ENCODE peak calls at places on chromosomes 1 and 21, in four cellular contexts. I is suprapubic skin, H is choroid plexus epithelial cell, U is GM06990. N is an unnamed sample.

GRCh38 chr1:212244441-212244840 is 40.8 kb upstream of the PPP2R5A start:
- DNase-seq in H (no peak), U (no peak), I (no peak), N (no peak)

GRCh38 chr1:28965271-28965870 is 51.0 kb downstream of the EPB41 start:
- DNase-seq in I (no peak), U (no peak), H (no peak), N (no peak)

GRCh38 chr1:27504588-27505419 is 14.8 kb upstream of the WASF2 start:
- DNase-seq in U (no peak), H (no peak), I (peak), N (no peak)

GRCh38 chr1:19864304-19865160 is 17.7 kb upstream of the OTUD3 start:
- DNase-seq in H (no peak), I (no peak), U (no peak), N (no peak)

GRCh38 chr1:198157241-198157846 is 546 bp downstream of the NEK7 start:
- DNase-seq in I (peak), H (peak), U (peak), N (peak)

GRCh38 chr1:54010415-54011117 is 7.4 kb downstream of the LDLRAD1 start:
- DNase-seq in H (no peak), I (no peak), U (no peak), N (no peak)

GRCh38 chr1:114336360-114336759 is 174.6 kb downstream of the TRIM33 start:
- DNase-seq in I (no peak), H (no peak), U (no peak), N (no peak)

GRCh38 chr1:177905686-177906085 is 64.2 kb downstream of the SEC16B start:
- DNase-seq in H (peak), U (no peak), I (no peak), N (no peak)

GRCh38 chr1:115166531-115167091 is 77.3 kb upstream of the TSPAN2 start:
- DNase-seq in U (no peak), I (no peak), H (peak), N (no peak)

GRCh38 chr1:173433927-173434326 is 43.2 kb upstream of the PRDX6 start:
- DNase-seq in U (no peak), I (no peak), H (no peak), N (no peak)

GRCh38 chr1:106584127-106584526 is 472.3 kb upstream of the PRMT6 start:
- DNase-seq in U (no peak), H (no peak), I (no peak), N (no peak)

GRCh38 chr1:247043406-247043805 is 35.2 kb downstream of the ZNF670 start:
- DNase-seq in I (no peak), U (no peak), H (no peak), N (no peak)

GRCh38 chr1:1169429-1170214 is 4.1 kb upstream of the TTLL10 start:
- DNase-seq in I (no peak), U (peak), H (no peak), N (no peak)

GRCh38 chr1:162548170-162548569 is 13.4 kb upstream of the UAP1 start:
- DNase-seq in I (peak), H (peak), U (no peak), N (no peak)

GRCh38 chr1:49298304-49298703 is 521.6 kb upstream of the BEND5 start:
- DNase-seq in H (peak), U (no peak), I (no peak), N (peak)

GRCh38 chr1:228478912-228479665 is 8.1 kb upstream of the RNF187 start:
- DNase-seq in I (no peak), H (no peak), U (peak), N (no peak)

GRCh38 chr1:37561794-37562132 is 5.0 kb downstream of the DNALI1 start:
- DNase-seq in I (no peak), H (peak), U (no peak), N (no peak)

GRCh38 chr1:66012076-66012769 is 219.5 kb downstream of the PDE4B start:
- DNase-seq in I (no peak), H (no peak), U (no peak), N (no peak)

GRCh38 chr1:234962340-234962989 is 166.2 kb downstream of the TOMM20 start:
- DNase-seq in H (peak), U (peak), I (peak), N (no peak)

GRCh38 chr1:234965128-234965527 is 163.5 kb downstream of the TOMM20 start:
- DNase-seq in U (no peak), I (peak), H (peak), N (no peak)

GRCh38 chr1:234963904-234964702 is 164.5 kb downstream of the TOMM20 start:
- DNase-seq in U (no peak), I (peak), H (no peak), N (no peak)

GRCh38 chr1:234961468-234962339 is 166.9 kb downstream of the TOMM20 start:
- DNase-seq in H (peak), U (no peak), I (peak), N (no peak)

GRCh38 chr1:234963180-234963903 is 165.3 kb downstream of the TOMM20 start:
- DNase-seq in I (peak), H (peak), U (peak), N (no peak)
- TF ChIP-seq CTCF in I (no peak), H (no peak), U (no peak), N (no peak)

DNA sequence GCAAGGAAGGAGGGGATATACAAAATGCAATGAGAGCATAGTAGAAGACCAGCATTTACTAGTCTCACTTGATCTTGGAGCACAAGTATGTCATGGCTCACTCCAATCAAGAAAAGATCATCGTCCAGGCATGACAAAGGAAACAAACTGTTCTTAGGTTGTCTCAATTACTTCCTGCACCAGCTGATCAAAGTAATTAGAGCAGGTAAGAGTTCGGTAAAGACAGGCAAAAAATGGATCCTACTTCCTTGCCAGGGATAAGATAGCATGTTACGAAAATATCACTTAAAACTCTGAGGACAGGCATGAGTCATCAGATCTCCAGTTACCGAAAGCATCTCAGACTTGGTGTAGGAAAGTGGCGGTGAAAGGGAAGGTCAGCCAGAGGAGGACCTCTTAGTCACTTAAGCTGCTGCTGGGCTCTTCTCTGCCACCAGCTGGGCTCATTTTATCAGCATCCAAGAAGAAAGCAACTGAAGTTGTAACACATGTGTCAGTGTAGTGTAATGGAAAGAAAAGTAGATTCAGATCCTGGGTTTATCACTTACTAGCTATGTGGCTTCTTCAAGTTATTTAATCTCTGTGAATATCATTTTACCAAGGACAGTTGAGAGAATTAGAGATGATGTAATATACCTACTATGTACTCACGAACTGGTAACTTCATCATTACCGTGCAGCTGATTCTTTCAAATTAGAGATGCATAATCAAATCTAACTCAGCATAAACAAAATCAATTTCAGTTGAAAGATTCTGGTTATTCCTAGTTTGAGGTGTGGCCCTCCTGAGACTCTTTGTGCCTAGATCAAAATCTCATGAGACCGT is 46.8 kb downstream of the XCL1 start:
- DNase-seq in U (no peak), H (peak), I (no peak), N (no peak)
- TF ChIP-seq CTCF in U (no peak), H (no peak), I (no peak), N (no peak)

DNA sequence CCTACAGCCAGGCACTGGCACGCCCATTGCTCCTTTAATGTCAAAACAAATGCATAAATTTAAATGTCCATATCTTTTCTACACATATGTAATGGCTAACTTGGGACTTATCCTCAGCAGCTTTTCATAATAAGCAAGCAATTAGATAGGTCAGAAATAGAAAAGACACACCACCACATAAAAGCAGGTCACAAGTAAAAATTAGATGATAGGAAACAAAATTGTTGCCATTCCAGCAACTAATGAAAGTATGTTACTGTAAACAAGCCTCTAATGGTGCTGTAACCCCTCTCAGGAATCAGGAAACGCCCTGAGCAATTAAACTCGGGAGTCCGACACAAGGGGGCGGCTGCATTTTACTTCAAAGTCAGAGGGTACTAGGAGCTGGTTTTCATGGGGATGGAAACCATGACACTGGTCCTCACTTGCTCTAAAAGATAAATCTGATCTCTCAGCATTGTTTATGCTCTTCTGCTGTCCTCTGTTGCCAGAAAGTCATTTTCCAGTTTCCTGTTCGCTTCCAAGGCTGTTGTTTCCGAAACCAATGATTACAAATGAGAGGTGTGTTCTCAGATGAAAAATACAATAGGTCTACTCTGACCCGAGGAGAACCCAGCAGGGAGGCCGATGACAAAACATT is 93.4 kb downstream of the TGFBR3 start:
- DNase-seq in H (no peak), I (no peak), U (no peak), N (no peak)
- TF ChIP-seq CTCF in H (peak), I (no peak), U (no peak), N (no peak)

GRCh38 chr1:236774926-236775325 is 20.2 kb upstream of the MTR start:
- DNase-seq in I (no peak), H (peak), U (no peak), N (no peak)
- TF ChIP-seq CTCF in I (no peak), H (peak), U (peak), N (no peak)

GRCh38 chr1:34292472-34292871 is 115.8 kb downstream of the C1orf94 start:
- DNase-seq in I (no peak), H (no peak), U (no peak), N (no peak)
- TF ChIP-seq CTCF in I (no peak), H (no peak), U (peak), N (no peak)

GRCh38 chr1:182029002-182029378 is 32.5 kb downstream of the ZNF648 start:
- DNase-seq in H (no peak), I (no peak), U (no peak), N (no peak)

GRCh38 chr1:182035097-182035770 is 26.3 kb downstream of the ZNF648 start:
- DNase-seq in H (no peak), I (no peak), U (no peak), N (no peak)

GRCh38 chr1:182032251-182032650 is 29.3 kb downstream of the ZNF648 start:
- DNase-seq in U (no peak), H (no peak), I (no peak), N (no peak)

GRCh38 chr1:182029379-182030331 is 31.9 kb downstream of the ZNF648 start:
- DNase-seq in U (peak), H (peak), I (peak), N (peak)
- TF ChIP-seq CTCF in U (peak), H (no peak), I (peak), N (no peak)

GRCh38 chr1:6473974-6474814 is 8.2 kb upstream of the TNFRSF25 start:
- DNase-seq in I (no peak), H (no peak), U (no peak), N (no peak)

GRCh38 chr1:6471086-6471841 is 5.3 kb upstream of the TNFRSF25 start:
- DNase-seq in I (no peak), H (no peak), U (no peak), N (no peak)

GRCh38 chr1:6473156-6473555 is 7.2 kb upstream of the TNFRSF25 start:
- DNase-seq in I (no peak), U (no peak), H (no peak), N (no peak)

GRCh38 chr1:6471969-6472368 is 6.0 kb upstream of the TNFRSF25 start:
- DNase-seq in U (no peak), I (no peak), H (no peak), N (no peak)

DNA sequence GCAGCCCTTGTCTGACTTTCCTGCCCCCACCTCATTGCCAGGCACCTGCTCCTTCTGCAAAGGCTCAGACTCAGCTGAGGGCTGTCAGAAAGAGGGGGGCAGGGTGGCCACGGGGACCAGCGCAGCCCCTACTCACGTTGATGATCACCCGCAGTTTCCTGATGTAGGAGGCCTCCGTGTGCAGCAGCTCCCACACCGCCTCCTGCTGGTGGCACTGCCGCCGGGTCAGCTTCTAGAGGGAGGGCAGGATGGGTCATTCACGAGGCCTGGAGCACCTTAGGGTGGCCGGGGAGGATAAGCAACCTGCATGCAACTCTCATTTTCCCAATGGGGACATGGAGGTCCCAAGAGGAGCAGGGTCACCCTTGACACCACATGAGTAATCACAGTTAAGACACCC is 6.4 kb upstream of the TNFRSF25 start:
- DNase-seq in H (no peak), I (no peak), U (no peak), N (no peak)
- TF ChIP-seq CTCF in H (peak), I (peak), U (peak), N (no peak)

GRCh38 chr1:150549496-150550221 is 451 bp downstream of the ADAMTSL4 start:
- DNase-seq in I (no peak), H (no peak), U (no peak), N (no peak)
- TF ChIP-seq CTCF in I (no peak), H (peak), U (no peak), N (no peak)

DNA sequence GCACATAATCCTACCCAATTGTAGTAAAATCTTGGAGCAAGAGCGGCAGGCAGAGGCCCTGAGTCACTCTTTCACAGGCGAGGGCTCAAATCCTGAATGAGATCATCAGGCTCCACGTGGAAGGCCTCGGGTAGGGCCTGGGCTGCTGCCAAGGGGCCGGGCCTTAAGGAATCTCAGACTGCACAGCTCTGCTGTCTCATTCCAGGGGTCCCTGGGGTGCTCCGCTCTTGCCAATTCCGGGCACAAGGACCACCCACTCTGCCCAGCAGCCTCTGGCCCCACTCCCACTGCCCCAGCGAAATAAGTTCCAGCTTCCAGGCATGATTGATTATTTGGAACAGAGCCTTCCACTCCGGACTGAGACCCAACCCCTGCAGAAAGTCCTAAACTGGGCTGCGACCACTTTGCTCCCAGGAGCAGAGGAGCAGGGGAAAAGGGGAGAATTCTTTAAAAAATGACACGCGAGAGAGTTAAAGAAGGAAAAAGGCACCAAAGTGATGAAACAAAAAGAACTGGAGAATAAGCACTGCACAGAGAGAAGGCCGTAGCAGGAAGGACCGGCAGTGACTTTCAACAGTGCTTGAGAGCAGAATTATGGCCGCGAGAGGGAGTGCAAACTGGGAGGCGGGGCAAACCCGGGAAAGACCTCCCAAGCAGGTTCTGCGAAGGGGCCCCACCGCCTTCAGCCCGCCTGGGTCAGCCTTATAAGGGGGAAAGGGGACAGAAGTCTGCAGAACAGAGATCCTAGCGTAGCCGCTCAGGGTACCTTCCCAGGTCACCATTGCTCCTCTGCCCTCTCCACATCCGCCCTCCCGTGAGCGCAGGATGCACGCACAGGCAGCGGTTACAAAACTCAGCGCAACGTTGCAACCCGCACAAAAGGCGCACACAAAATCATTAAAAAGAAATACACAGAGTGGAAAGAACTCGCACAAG is 2.0 kb downstream of the ADAMTS1 start:
- DNase-seq in I (peak), H (peak), U (no peak), N (peak)
- TF ChIP-seq CTCF in I (no peak), H (peak), U (no peak), N (no peak)